ENCODE peak calls at places on chromosomes 5 and 9, in six cellular contexts. Q is K562; D is naive thymus-derived CD4-positive, alpha-beta T cell; Z is cardiac muscle cell; N is stimulated activated CD4-positive, alpha-beta T cell treated with anti-CD3 and anti-CD28 coated beads, Interleukin-2, amount 100 ng/mL, for 48 hours; K is DMS153. V is an unnamed sample.
A peak's percentile ranks its signal among the peaks of the same experiment; 100 is the strongest.

GRCh38 chr5:165201364-165202143 is 1696.1 kb downstream of the MAT2B start:
- DNase-seq in Q (no peak), K (no peak), D (no peak), N (no peak), Z (no peak), V (no peak)

GRCh38 chr5:118984602-118985001 is 3.7 kb downstream of the DTWD2 start:
- DNase-seq in Q (no peak), K (no peak), N (no peak), D (no peak), Z (no peak), V (no peak)

GRCh38 chr9:95874989-95875304 is 544 bp upstream of the ERCC6L2 start:
- DNase-seq in K (no peak), N (peak; percentile 61), Q (peak; percentile 47), Z (peak; percentile 34), D (peak; percentile 64), V (peak; percentile 86)

GRCh38 chr9:114037961-114038723 is 40.0 kb downstream of the AMBP start:
- DNase-seq in N (no peak), Q (no peak), D (no peak), K (no peak), Z (no peak), V (peak; percentile 55)

GRCh38 chr9:104245925-104246324 is 151.8 kb downstream of the SMC2 start:
- DNase-seq in N (no peak), K (no peak), Q (no peak), Z (no peak), D (no peak), V (no peak)

GRCh38 chr5:43192558-43193170 is 639 bp downstream of the NIM1K start:
- DNase-seq in K (no peak), N (peak; percentile 10), D (no peak), Q (no peak), Z (peak; percentile 32), V (peak; percentile 30)

GRCh38 chr5:178590141-178590923 is at the start of gene COL23A1:
- DNase-seq in Z (peak; percentile 90), D (peak; percentile 21), Q (peak; percentile 68), N (peak; percentile 24), K (no peak), V (peak; percentile 76)

GRCh38 chr5:142618125-142618524 is 67.8 kb downstream of the FGF1 start:
- DNase-seq in D (no peak), Q (no peak), N (no peak), Z (no peak), K (no peak), V (no peak)

GRCh38 chr9:98314381-98315066 is 59.1 kb upstream of the TBC1D2 start:
- DNase-seq in K (no peak), N (no peak), Q (no peak), Z (no peak), D (no peak), V (no peak)

GRCh38 chr5:171462928-171463843 is 43.7 kb downstream of the FGF18 start:
- DNase-seq in K (no peak), N (no peak), Z (no peak), Q (no peak), D (no peak), V (no peak)

GRCh38 chr9:93100265-93100636 is 4.2 kb downstream of the CARD19 start:
- DNase-seq in N (no peak), K (no peak), Q (no peak), Z (no peak), D (no peak), V (no peak)

GRCh38 chr5:79729686-79730085 is 40.0 kb downstream of the CMYA5 start:
- DNase-seq in Q (no peak), K (no peak), Z (no peak), D (peak; percentile 10), N (no peak), V (no peak)

GRCh38 chr9:93053781-93054331 is 4.6 kb upstream of the SUSD3 start:
- DNase-seq in N (no peak), Q (no peak), Z (no peak), D (no peak), K (no peak), V (no peak)

GRCh38 chr5:170633235-170634041 is 129.6 kb downstream of the KCNIP1 start:
- DNase-seq in Q (peak; percentile 70), K (no peak), Z (peak; percentile 84), D (peak; percentile 20), N (no peak), V (peak; percentile 83)

GRCh38 chr9:92001244-92001643 is 51.2 kb upstream of the ROR2 start:
- DNase-seq in K (no peak), Q (no peak), D (no peak), N (no peak), Z (no peak), V (no peak)

GRCh38 chr9:89093201-89093600 is 85.4 kb downstream of the SHC3 start:
- DNase-seq in K (no peak), D (no peak), N (no peak), Q (no peak), Z (no peak), V (no peak)

GRCh38 chr5:17394086-17394485 is 103.9 kb upstream of the TAF11L2 start:
- DNase-seq in Q (no peak), Z (no peak), N (no peak), D (no peak), K (no peak), V (no peak)

GRCh38 chr9:111442360-111443027 is 41.7 kb downstream of the ECPAS start:
- DNase-seq in D (no peak), N (no peak), Q (no peak), Z (no peak), K (no peak), V (no peak)

GRCh38 chr9:124280176-124280691 is 22.5 kb downstream of the NEK6 start:
- DNase-seq in D (no peak), N (no peak), K (no peak), Q (no peak), Z (no peak), V (peak; percentile 81)

GRCh38 chr9:98095401-98095800 is 23.6 kb downstream of the TRIM14 start:
- DNase-seq in Q (no peak), K (no peak), D (no peak), N (no peak), Z (no peak), V (no peak)